ENCODE peak calls at places on chromosome 15, in five cellular contexts. One of them, this sample, is unnamed.

GRCh38 chr15:69400850-69401249 is 13.3 kb upstream of the KIF23 start:
- DNase-seq in SK-N-SH: no peak
- DNase-seq in HepG2: no peak
- DNase-seq in H1: no peak
- DNase-seq in K562: no peak
- DNase-seq in this sample: no peak

GRCh38 chr15:91473894-91474293 is 373.8 kb downstream of the SV2B start:
- DNase-seq in SK-N-SH: no peak
- DNase-seq in HepG2: no peak
- DNase-seq in H1: no peak
- DNase-seq in K562: no peak
- DNase-seq in this sample: no peak

GRCh38 chr15:64894395-64895056 is 17.2 kb upstream of the ANKDD1A start:
- DNase-seq in SK-N-SH: no peak
- DNase-seq in HepG2: no peak
- DNase-seq in H1: peak; percentile 69
- DNase-seq in K562: no peak
- DNase-seq in this sample: peak; percentile 56

GRCh38 chr15:42371125-42371524 is 11.8 kb downstream of the CAPN3 start:
- DNase-seq in SK-N-SH: no peak
- DNase-seq in HepG2: peak; percentile 42
- DNase-seq in H1: no peak
- DNase-seq in K562: peak; percentile 50
- DNase-seq in this sample: peak; percentile 21

GRCh38 chr15:40028193-40028592 is 10.8 kb downstream of the SRP14 start:
- DNase-seq in SK-N-SH: no peak
- DNase-seq in HepG2: no peak
- DNase-seq in H1: no peak
- DNase-seq in K562: no peak
- DNase-seq in this sample: no peak

GRCh38 chr15:93324191-93324590 is 235.2 kb upstream of the RGMA start:
- DNase-seq in SK-N-SH: no peak
- DNase-seq in HepG2: no peak
- DNase-seq in H1: no peak
- DNase-seq in K562: no peak
- DNase-seq in this sample: no peak

GRCh38 chr15:70608156-70608555 is 155.2 kb downstream of the UACA start:
- DNase-seq in SK-N-SH: no peak
- DNase-seq in HepG2: no peak
- DNase-seq in H1: no peak
- DNase-seq in K562: no peak
- DNase-seq in this sample: no peak

GRCh38 chr15:41490355-41490754 is 3.3 kb upstream of the ITPKA start:
- DNase-seq in SK-N-SH: peak; percentile 23
- DNase-seq in HepG2: peak; percentile 46
- DNase-seq in H1: no peak
- DNase-seq in K562: peak; percentile 46
- DNase-seq in this sample: peak; percentile 83

GRCh38 chr15:76376029-76376428 is 39.5 kb downstream of the ISL2 start:
- DNase-seq in SK-N-SH: no peak
- DNase-seq in HepG2: no peak
- DNase-seq in H1: no peak
- DNase-seq in K562: no peak
- DNase-seq in this sample: no peak

GRCh38 chr15:66080791-66081475 is 172.6 kb downstream of the MEGF11 start:
- DNase-seq in SK-N-SH: peak; percentile 58
- DNase-seq in HepG2: peak; percentile 72
- DNase-seq in H1: peak; percentile 76
- DNase-seq in K562: no peak
- DNase-seq in this sample: no peak

GRCh38 chr15:46617507-46617906 is 982.7 kb downstream of the SQOR start:
- DNase-seq in SK-N-SH: no peak
- DNase-seq in HepG2: no peak
- DNase-seq in H1: no peak
- DNase-seq in K562: no peak
- DNase-seq in this sample: no peak

GRCh38 chr15:57537072-57537471 is 54.6 kb upstream of the MYZAP start:
- DNase-seq in SK-N-SH: no peak
- DNase-seq in HepG2: peak; percentile 13
- DNase-seq in H1: no peak
- DNase-seq in K562: no peak
- DNase-seq in this sample: no peak

GRCh38 chr15:70361106-70361505 is 263.4 kb upstream of the TLE3 start:
- DNase-seq in SK-N-SH: no peak
- DNase-seq in HepG2: no peak
- DNase-seq in H1: no peak
- DNase-seq in K562: no peak
- DNase-seq in this sample: no peak

GRCh38 chr15:50819344-50819743 is 53.8 kb upstream of the SPPL2A start:
- DNase-seq in SK-N-SH: no peak
- DNase-seq in HepG2: no peak
- DNase-seq in H1: no peak
- DNase-seq in K562: no peak
- DNase-seq in this sample: no peak

GRCh38 chr15:57340673-57341259 is 35.5 kb upstream of the CGNL1 start:
- DNase-seq in SK-N-SH: peak; percentile 72
- DNase-seq in HepG2: peak; percentile 42
- DNase-seq in H1: no peak
- DNase-seq in K562: peak; percentile 72
- DNase-seq in this sample: peak; percentile 46

GRCh38 chr15:64738231-64739095 is 36.9 kb downstream of the RBPMS2 start:
- DNase-seq in SK-N-SH: no peak
- DNase-seq in HepG2: no peak
- DNase-seq in H1: no peak
- DNase-seq in K562: no peak
- DNase-seq in this sample: no peak

GRCh38 chr15:77030928-77031375 is 36.0 kb downstream of the PSTPIP1 start:
- DNase-seq in SK-N-SH: peak; percentile 29
- DNase-seq in HepG2: no peak
- DNase-seq in H1: peak; percentile 46
- DNase-seq in K562: no peak
- DNase-seq in this sample: no peak

GRCh38 chr15:70870066-70870465 is 16.1 kb upstream of the LARP6 start:
- DNase-seq in SK-N-SH: peak; percentile 47
- DNase-seq in HepG2: no peak
- DNase-seq in H1: no peak
- DNase-seq in K562: no peak
- DNase-seq in this sample: no peak

GRCh38 chr15:87931584-87931983 is 325.0 kb downstream of the NTRK3 start:
- DNase-seq in SK-N-SH: no peak
- DNase-seq in HepG2: no peak
- DNase-seq in H1: no peak
- DNase-seq in K562: no peak
- DNase-seq in this sample: no peak
- TF ChIP-seq GABPA in SK-N-SH: no peak
- TF ChIP-seq GABPA in HepG2: no peak
- TF ChIP-seq GABPA in H1: no peak
- TF ChIP-seq GABPA in K562: no peak
- TF ChIP-seq GABPA in this sample: no peak

GRCh38 chr15:73683257-73683623 is 943 bp upstream of the CD276 start:
- DNase-seq in SK-N-SH: no peak
- DNase-seq in HepG2: no peak
- DNase-seq in H1: no peak
- DNase-seq in K562: no peak
- DNase-seq in this sample: no peak
- H3K4me3 ChIP-seq in SK-N-SH: peak overlapping the region; percentile 82
- H3K4me3 ChIP-seq in HepG2: peak overlapping the region; percentile 97
- H3K4me3 ChIP-seq in H1: peak overlapping the region; percentile 89
- H3K4me3 ChIP-seq in K562: no peak overlapping the region
- H3K4me3 ChIP-seq in this sample: no peak overlapping the region

GRCh38 chr15:96366526-96366877 is 36.0 kb downstream of the NR2F2 start:
- DNase-seq in SK-N-SH: no peak
- DNase-seq in HepG2: no peak
- DNase-seq in H1: peak; percentile 61
- DNase-seq in K562: no peak
- DNase-seq in this sample: no peak
- TF ChIP-seq GABPA in SK-N-SH: no peak
- TF ChIP-seq GABPA in HepG2: no peak
- TF ChIP-seq GABPA in H1: no peak
- TF ChIP-seq GABPA in K562: no peak
- TF ChIP-seq GABPA in this sample: no peak

GRCh38 chr15:31230630-31231485 is 95.8 kb upstream of the KLF13 start:
- DNase-seq in SK-N-SH: no peak
- DNase-seq in HepG2: no peak
- DNase-seq in H1: no peak
- DNase-seq in K562: no peak
- DNase-seq in this sample: no peak
- H3K4me3 ChIP-seq in SK-N-SH: no peak overlapping the region
- H3K4me3 ChIP-seq in HepG2: no peak overlapping the region
- H3K4me3 ChIP-seq in H1: no peak overlapping the region
- H3K4me3 ChIP-seq in K562: no peak overlapping the region
- H3K4me3 ChIP-seq in this sample: no peak overlapping the region

DNA sequence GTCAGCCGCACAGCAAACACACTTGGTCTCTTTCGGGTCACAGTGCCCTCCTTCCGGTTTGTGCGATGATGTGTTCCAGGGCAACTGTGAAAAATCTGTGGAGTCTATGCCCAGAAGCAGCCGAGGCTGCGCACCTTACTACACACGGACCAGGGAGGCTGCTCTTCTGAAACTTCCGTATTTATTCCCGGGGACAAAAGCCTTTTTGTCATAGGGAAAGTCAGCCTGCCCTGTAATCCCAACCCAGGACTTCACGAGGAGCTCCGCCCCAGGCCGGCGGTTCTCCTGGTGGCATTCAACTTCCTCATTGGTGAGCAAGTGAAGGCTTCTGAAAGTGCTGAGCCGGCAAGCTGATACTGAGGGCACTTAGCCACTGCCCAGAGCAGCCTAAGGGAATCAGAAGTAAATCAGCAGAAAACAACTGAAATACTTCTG is 126.5 kb downstream of the FMN1 start:
- DNase-seq in SK-N-SH: peak; percentile 42
- DNase-seq in HepG2: peak; percentile 66
- DNase-seq in H1: no peak
- DNase-seq in K562: no peak
- DNase-seq in this sample: peak; percentile 11
- TF ChIP-seq GABPA in SK-N-SH: no peak
- TF ChIP-seq GABPA in HepG2: no peak
- TF ChIP-seq GABPA in H1: no peak
- TF ChIP-seq GABPA in K562: no peak
- TF ChIP-seq GABPA in this sample: no peak

GRCh38 chr15:89998141-89998661 is 2.9 kb upstream of the ZNF710 start:
- DNase-seq in SK-N-SH: no peak
- DNase-seq in HepG2: peak; percentile 69
- DNase-seq in H1: no peak
- DNase-seq in K562: peak; percentile 37
- DNase-seq in this sample: no peak

GRCh38 chr15:90000175-90000923 is 775 bp upstream of the ZNF710 start:
- DNase-seq in SK-N-SH: peak; percentile 64
- DNase-seq in HepG2: no peak
- DNase-seq in H1: peak; percentile 73
- DNase-seq in K562: peak; percentile 33
- DNase-seq in this sample: peak; percentile 47

GRCh38 chr15:89998923-89999675 is 2.0 kb upstream of the ZNF710 start:
- DNase-seq in SK-N-SH: no peak
- DNase-seq in HepG2: no peak
- DNase-seq in H1: no peak
- DNase-seq in K562: no peak
- DNase-seq in this sample: no peak

GRCh38 chr15:90001062-90001682 is at the start of gene ZNF710:
- DNase-seq in SK-N-SH: peak; percentile 91
- DNase-seq in HepG2: no peak
- DNase-seq in H1: peak; percentile 74
- DNase-seq in K562: peak; percentile 85
- DNase-seq in this sample: no peak

GRCh38 chr15:89999676-90000174 is 1.4 kb upstream of the ZNF710 start:
- DNase-seq in SK-N-SH: no peak
- DNase-seq in HepG2: no peak
- DNase-seq in H1: no peak
- DNase-seq in K562: no peak
- DNase-seq in this sample: no peak
- H3K4me3 ChIP-seq in SK-N-SH: no peak overlapping the region
- H3K4me3 ChIP-seq in HepG2: peak overlapping the region; percentile 78
- H3K4me3 ChIP-seq in H1: peak overlapping the region; percentile 73
- H3K4me3 ChIP-seq in K562: no peak overlapping the region
- H3K4me3 ChIP-seq in this sample: no peak overlapping the region